ENCODE peak calls at places on chromosomes 11 and 22, in six cellular contexts. D, G, V, X, F and Y are unnamed samples.

GRCh38 chr22:43272869-43273318 is 70.3 kb downstream of the SCUBE1 start:
- DNase-seq in D (no peak), G (peak), V (peak), X (no peak), F (no peak), Y (no peak)

GRCh38 chr22:31248965-31249940 is 37.2 kb downstream of the LIMK2 start:
- DNase-seq in D (no peak), G (no peak), V (no peak), X (no peak), F (peak), Y (no peak)

GRCh38 chr22:22037740-22038139 is 55.2 kb upstream of the TOP3B start:
- DNase-seq in D (no peak), G (no peak), V (no peak), X (peak), F (peak), Y (no peak)

GRCh38 chr11:116387623-116388022 is 385.2 kb downstream of the BUD13 start:
- DNase-seq in D (no peak), G (no peak), V (no peak), X (no peak), F (no peak), Y (no peak)

GRCh38 chr11:38718049-38718448 is 2120.0 kb upstream of the RAG2 start:
- DNase-seq in D (no peak), G (no peak), V (no peak), X (no peak), F (no peak), Y (no peak)

GRCh38 chr11:94933225-94934130 is 39.9 kb downstream of the CWC15 start:
- DNase-seq in D (no peak), G (no peak), V (no peak), X (peak), F (peak), Y (no peak)

GRCh38 chr11:115157247-115157646 is 347.0 kb downstream of the CADM1 start:
- DNase-seq in D (no peak), G (no peak), V (no peak), X (no peak), F (no peak), Y (no peak)

GRCh38 chr11:10605941-10606381 is 37.5 kb upstream of the LYVE1 start:
- DNase-seq in D (peak), G (no peak), V (peak), X (peak), F (peak), Y (no peak)

GRCh38 chr11:111406091-111406490 is 27.0 kb upstream of the POU2AF1 start:
- DNase-seq in D (no peak), G (no peak), V (no peak), X (no peak), F (no peak), Y (no peak)

GRCh38 chr11:70948416-70948815 is 304.0 kb downstream of the SHANK2 start:
- DNase-seq in D (no peak), G (no peak), V (no peak), X (no peak), F (no peak), Y (no peak)

GRCh38 chr11:34855754-34856095 is 60.5 kb downstream of the APIP start:
- DNase-seq in D (no peak), G (no peak), V (no peak), X (peak), F (no peak), Y (no peak)
- TF ChIP-seq CTCF in D (no peak), G (no peak), V (no peak), X (no peak), F (no peak), Y (no peak)

DNA sequence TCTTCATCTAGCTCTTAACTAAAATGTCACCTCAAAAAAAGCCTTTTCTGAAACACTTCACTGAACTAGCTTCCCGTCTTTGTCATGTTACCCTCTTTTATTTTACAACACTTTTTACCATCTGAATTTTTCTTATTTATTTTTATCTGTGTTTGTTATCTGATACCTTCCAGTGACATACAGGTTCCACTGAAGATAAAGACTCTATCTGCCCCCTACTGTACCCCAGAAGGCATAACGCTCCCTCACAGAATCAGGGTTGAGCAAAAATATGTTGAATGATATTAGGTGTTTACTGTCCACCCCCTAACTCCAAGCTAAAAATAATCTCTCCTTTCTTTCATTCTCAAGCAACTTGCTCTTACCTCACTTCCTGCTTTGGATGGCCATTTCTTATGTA is 654.2 kb downstream of the NELL1 start:
- DNase-seq in D (no peak), G (no peak), V (no peak), X (no peak), F (no peak), Y (no peak)
- TF ChIP-seq CTCF in D (no peak), G (peak), V (no peak), X (no peak), F (no peak), Y (no peak)

GRCh38 chr11:77120571-77120970 is 7.5 kb upstream of the MYO7A start:
- DNase-seq in D (no peak), G (no peak), V (no peak), X (no peak), F (no peak), Y (no peak)

GRCh38 chr11:77122576-77123212 is 5.4 kb upstream of the MYO7A start:
- DNase-seq in D (no peak), G (no peak), V (no peak), X (no peak), F (no peak), Y (no peak)

GRCh38 chr11:77123591-77123990 is 4.5 kb upstream of the MYO7A start:
- DNase-seq in D (no peak), G (no peak), V (no peak), X (no peak), F (no peak), Y (no peak)

GRCh38 chr11:77121096-77121640 is 6.9 kb upstream of the MYO7A start:
- DNase-seq in D (no peak), G (no peak), V (no peak), X (no peak), F (no peak), Y (no peak)

GRCh38 chr11:77121876-77122575 is 6.0 kb upstream of the MYO7A start:
- DNase-seq in D (no peak), G (no peak), V (no peak), X (no peak), F (no peak), Y (no peak)
- TF ChIP-seq CTCF in D (no peak), G (no peak), V (no peak), X (no peak), F (no peak), Y (no peak)

GRCh38 chr11:1131033-1131911 is 26.5 kb upstream of the MUC5AC start:
- DNase-seq in D (peak), G (no peak), V (no peak), X (no peak), F (no peak), Y (peak)
- TF ChIP-seq CTCF in D (no peak), G (no peak), V (no peak), X (no peak), F (no peak), Y (no peak)